ENCODE peak calls at places on chromosome 5, in nine cellular contexts. One of them, this sample, is unnamed.

GRCh38 chr5:148125641-148126040 is 42.7 kb upstream of the SPINK14 start:
- DNase-seq in SJSA1: no peak
- DNase-seq in CD8-positive, alpha-beta T cell: no peak
- DNase-seq in HL-60: no peak
- DNase-seq in GM23248: peak; percentile 39
- DNase-seq in right cardiac atrium: no peak
- DNase-seq in ascending aorta: no peak
- DNase-seq in osteoblast: peak; percentile 69
- DNase-seq in stomach: no peak
- DNase-seq in this sample: no peak

GRCh38 chr5:65874241-65874640 is 52.1 kb upstream of the ERBIN start:
- DNase-seq in right cardiac atrium: no peak
- DNase-seq in osteoblast: no peak
- DNase-seq in GM23248: peak; percentile 78
- DNase-seq in HL-60: no peak
- DNase-seq in ascending aorta: no peak
- DNase-seq in SJSA1: no peak
- DNase-seq in stomach: no peak
- DNase-seq in CD8-positive, alpha-beta T cell: no peak
- DNase-seq in this sample: no peak

GRCh38 chr5:175609504-175609903 is 48.4 kb upstream of the HRH2 start:
- DNase-seq in right cardiac atrium: no peak
- DNase-seq in ascending aorta: no peak
- DNase-seq in osteoblast: no peak
- DNase-seq in CD8-positive, alpha-beta T cell: no peak
- DNase-seq in stomach: no peak
- DNase-seq in SJSA1: no peak
- DNase-seq in GM23248: no peak
- DNase-seq in HL-60: no peak
- DNase-seq in this sample: no peak

GRCh38 chr5:179256229-179257189 is 88.8 kb downstream of the ADAMTS2 start:
- DNase-seq in SJSA1: no peak
- DNase-seq in osteoblast: peak; percentile 76
- DNase-seq in CD8-positive, alpha-beta T cell: no peak
- DNase-seq in ascending aorta: peak; percentile 62
- DNase-seq in GM23248: no peak
- DNase-seq in right cardiac atrium: peak; percentile 67
- DNase-seq in stomach: no peak
- DNase-seq in HL-60: no peak
- DNase-seq in this sample: no peak

GRCh38 chr5:57124014-57124413 is 49.8 kb upstream of the GPBP1 start:
- DNase-seq in stomach: no peak
- DNase-seq in GM23248: no peak
- DNase-seq in right cardiac atrium: no peak
- DNase-seq in HL-60: no peak
- DNase-seq in ascending aorta: no peak
- DNase-seq in SJSA1: no peak
- DNase-seq in osteoblast: no peak
- DNase-seq in CD8-positive, alpha-beta T cell: no peak
- DNase-seq in this sample: no peak

GRCh38 chr5:67010684-67011409 is 185.8 kb downstream of the CD180 start:
- DNase-seq in stomach: no peak
- DNase-seq in HL-60: no peak
- DNase-seq in osteoblast: peak; percentile 66
- DNase-seq in CD8-positive, alpha-beta T cell: no peak
- DNase-seq in GM23248: peak; percentile 89
- DNase-seq in right cardiac atrium: peak; percentile 35
- DNase-seq in SJSA1: peak; percentile 38
- DNase-seq in ascending aorta: no peak
- DNase-seq in this sample: no peak

GRCh38 chr5:158755971-158756370 is 343.7 kb downstream of the EBF1 start:
- DNase-seq in right cardiac atrium: no peak
- DNase-seq in osteoblast: no peak
- DNase-seq in SJSA1: no peak
- DNase-seq in stomach: no peak
- DNase-seq in ascending aorta: no peak
- DNase-seq in GM23248: peak; percentile 14
- DNase-seq in CD8-positive, alpha-beta T cell: no peak
- DNase-seq in HL-60: no peak
- DNase-seq in this sample: no peak

GRCh38 chr5:124301850-124302249 is 444.6 kb downstream of the ZNF608 start:
- DNase-seq in osteoblast: peak; percentile 53
- DNase-seq in right cardiac atrium: no peak
- DNase-seq in stomach: no peak
- DNase-seq in GM23248: peak; percentile 56
- DNase-seq in CD8-positive, alpha-beta T cell: no peak
- DNase-seq in ascending aorta: no peak
- DNase-seq in HL-60: no peak
- DNase-seq in SJSA1: peak; percentile 50
- DNase-seq in this sample: no peak

GRCh38 chr5:116640236-116640635 is 65.6 kb upstream of the SEMA6A start:
- DNase-seq in osteoblast: no peak
- DNase-seq in right cardiac atrium: no peak
- DNase-seq in GM23248: no peak
- DNase-seq in CD8-positive, alpha-beta T cell: no peak
- DNase-seq in SJSA1: no peak
- DNase-seq in ascending aorta: no peak
- DNase-seq in HL-60: no peak
- DNase-seq in stomach: no peak
- DNase-seq in this sample: no peak

GRCh38 chr5:1827410-1828397 is 26.5 kb downstream of the NDUFS6 start:
- DNase-seq in ascending aorta: no peak
- DNase-seq in SJSA1: no peak
- DNase-seq in GM23248: no peak
- DNase-seq in right cardiac atrium: no peak
- DNase-seq in stomach: no peak
- DNase-seq in CD8-positive, alpha-beta T cell: peak; percentile 56
- DNase-seq in osteoblast: peak; percentile 60
- DNase-seq in HL-60: no peak
- DNase-seq in this sample: no peak

GRCh38 chr5:52787600-52788504 is at the start of the genes ITGA1 and PELO:
- DNase-seq in HL-60: no peak
- DNase-seq in GM23248: peak; percentile 89
- DNase-seq in right cardiac atrium: peak; percentile 92
- DNase-seq in stomach: peak; percentile 65
- DNase-seq in CD8-positive, alpha-beta T cell: peak; percentile 69
- DNase-seq in SJSA1: peak; percentile 90
- DNase-seq in ascending aorta: peak; percentile 93
- DNase-seq in osteoblast: peak; percentile 84
- DNase-seq in this sample: no peak

GRCh38 chr5:150254363-150255154 is 35.0 kb downstream of the CAMK2A start:
- DNase-seq in ascending aorta: no peak
- DNase-seq in GM23248: no peak
- DNase-seq in osteoblast: no peak
- DNase-seq in stomach: no peak
- DNase-seq in SJSA1: no peak
- DNase-seq in HL-60: no peak
- DNase-seq in CD8-positive, alpha-beta T cell: no peak
- DNase-seq in right cardiac atrium: no peak
- DNase-seq in this sample: no peak

GRCh38 chr5:150255659-150256415 is 33.7 kb downstream of the CAMK2A start:
- DNase-seq in CD8-positive, alpha-beta T cell: no peak
- DNase-seq in ascending aorta: no peak
- DNase-seq in GM23248: peak; percentile 15
- DNase-seq in HL-60: no peak
- DNase-seq in SJSA1: no peak
- DNase-seq in stomach: no peak
- DNase-seq in osteoblast: peak; percentile 14
- DNase-seq in right cardiac atrium: no peak
- DNase-seq in this sample: no peak

GRCh38 chr5:150258126-150258525 is 31.4 kb downstream of the CAMK2A start:
- DNase-seq in HL-60: no peak
- DNase-seq in GM23248: no peak
- DNase-seq in right cardiac atrium: no peak
- DNase-seq in ascending aorta: no peak
- DNase-seq in CD8-positive, alpha-beta T cell: no peak
- DNase-seq in SJSA1: no peak
- DNase-seq in osteoblast: peak; percentile 94
- DNase-seq in stomach: no peak
- DNase-seq in this sample: no peak

GRCh38 chr5:150256416-150257064 is 33.0 kb downstream of the CAMK2A start:
- DNase-seq in osteoblast: no peak
- DNase-seq in right cardiac atrium: no peak
- DNase-seq in ascending aorta: no peak
- DNase-seq in HL-60: no peak
- DNase-seq in CD8-positive, alpha-beta T cell: no peak
- DNase-seq in stomach: no peak
- DNase-seq in GM23248: no peak
- DNase-seq in SJSA1: no peak
- DNase-seq in this sample: no peak

DNA sequence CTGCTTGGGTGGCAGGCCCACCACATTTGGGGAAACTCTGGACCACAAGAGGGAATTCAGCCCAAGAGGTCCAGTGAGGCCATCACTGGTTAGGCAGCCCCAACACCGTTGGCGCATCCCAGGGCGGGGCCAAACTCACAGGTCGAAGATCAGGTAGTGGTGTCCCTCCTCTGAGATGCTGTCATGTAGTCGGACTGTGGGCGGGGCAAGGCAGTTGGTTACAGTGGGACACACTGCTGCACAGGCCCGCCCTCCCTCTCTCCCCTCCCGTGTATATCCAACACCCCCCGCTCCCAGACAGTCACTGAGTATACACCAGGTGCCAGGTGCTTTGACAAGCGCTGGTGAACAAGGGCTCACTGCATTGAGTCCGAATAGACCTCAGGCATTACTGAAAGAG is 32.1 kb downstream of the CAMK2A start:
- DNase-seq in GM23248: no peak
- DNase-seq in ascending aorta: no peak
- DNase-seq in stomach: no peak
- DNase-seq in SJSA1: no peak
- DNase-seq in HL-60: no peak
- DNase-seq in osteoblast: peak; percentile 38
- DNase-seq in right cardiac atrium: no peak
- DNase-seq in CD8-positive, alpha-beta T cell: no peak
- DNase-seq in this sample: no peak
- H3K27ac ChIP-seq in GM23248: no peak overlapping the region
- H3K27ac ChIP-seq in ascending aorta: no peak overlapping the region
- H3K27ac ChIP-seq in stomach: no peak overlapping the region
- H3K27ac ChIP-seq in SJSA1: no peak overlapping the region
- H3K27ac ChIP-seq in HL-60: no peak overlapping the region
- H3K27ac ChIP-seq in osteoblast: no peak overlapping the region
- H3K27ac ChIP-seq in right cardiac atrium: no peak overlapping the region
- H3K27ac ChIP-seq in CD8-positive, alpha-beta T cell: no peak overlapping the region
- H3K27ac ChIP-seq in this sample: no peak overlapping the region

GRCh38 chr5:172082180-172082579 is 75.7 kb upstream of the FBXW11 start:
- DNase-seq in CD8-positive, alpha-beta T cell: no peak
- DNase-seq in stomach: no peak
- DNase-seq in osteoblast: peak; percentile 14
- DNase-seq in HL-60: no peak
- DNase-seq in right cardiac atrium: no peak
- DNase-seq in SJSA1: no peak
- DNase-seq in ascending aorta: no peak
- DNase-seq in GM23248: no peak
- DNase-seq in this sample: no peak
- H3K27ac ChIP-seq in CD8-positive, alpha-beta T cell: no peak overlapping the region
- H3K27ac ChIP-seq in stomach: no peak overlapping the region
- H3K27ac ChIP-seq in osteoblast: no peak overlapping the region
- H3K27ac ChIP-seq in HL-60: no peak overlapping the region
- H3K27ac ChIP-seq in right cardiac atrium: no peak overlapping the region
- H3K27ac ChIP-seq in SJSA1: no peak overlapping the region
- H3K27ac ChIP-seq in ascending aorta: no peak overlapping the region
- H3K27ac ChIP-seq in GM23248: no peak overlapping the region
- H3K27ac ChIP-seq in this sample: no peak overlapping the region

DNA sequence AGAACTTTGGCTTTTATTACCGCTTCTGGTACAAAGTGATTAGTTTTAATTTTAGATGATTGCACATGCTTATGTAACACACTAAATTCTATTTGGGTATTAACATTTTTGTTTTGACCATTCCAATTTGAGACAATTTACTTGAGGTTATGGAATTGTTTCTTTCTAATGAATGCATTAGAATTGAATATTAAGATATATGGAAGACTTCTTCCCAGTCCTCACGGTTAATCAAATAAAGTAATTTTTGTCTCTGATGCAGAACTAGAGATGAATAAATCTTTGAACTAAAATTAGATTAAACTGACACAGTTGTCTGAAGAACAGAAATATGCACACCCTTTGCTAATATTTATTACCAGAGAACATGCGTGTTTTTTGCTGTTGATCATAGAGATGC is 127.1 kb upstream of the FBXL17 start:
- DNase-seq in SJSA1: no peak
- DNase-seq in stomach: no peak
- DNase-seq in GM23248: no peak
- DNase-seq in osteoblast: no peak
- DNase-seq in CD8-positive, alpha-beta T cell: no peak
- DNase-seq in HL-60: no peak
- DNase-seq in ascending aorta: no peak
- DNase-seq in right cardiac atrium: no peak
- DNase-seq in this sample: no peak
- H3K27ac ChIP-seq in SJSA1: no peak overlapping the region
- H3K27ac ChIP-seq in stomach: no peak overlapping the region
- H3K27ac ChIP-seq in GM23248: no peak overlapping the region
- H3K27ac ChIP-seq in osteoblast: no peak overlapping the region
- H3K27ac ChIP-seq in CD8-positive, alpha-beta T cell: no peak overlapping the region
- H3K27ac ChIP-seq in HL-60: no peak overlapping the region
- H3K27ac ChIP-seq in ascending aorta: no peak overlapping the region
- H3K27ac ChIP-seq in right cardiac atrium: no peak overlapping the region
- H3K27ac ChIP-seq in this sample: no peak overlapping the region

GRCh38 chr5:142405814-142406395 is 81.1 kb upstream of the SPRY4 start:
- DNase-seq in HL-60: no peak
- DNase-seq in right cardiac atrium: no peak
- DNase-seq in osteoblast: no peak
- DNase-seq in SJSA1: no peak
- DNase-seq in CD8-positive, alpha-beta T cell: no peak
- DNase-seq in stomach: no peak
- DNase-seq in GM23248: no peak
- DNase-seq in ascending aorta: no peak
- DNase-seq in this sample: no peak

GRCh38 chr5:142403583-142403982 is 78.8 kb upstream of the SPRY4 start:
- DNase-seq in SJSA1: no peak
- DNase-seq in CD8-positive, alpha-beta T cell: no peak
- DNase-seq in osteoblast: no peak
- DNase-seq in HL-60: no peak
- DNase-seq in ascending aorta: no peak
- DNase-seq in GM23248: no peak
- DNase-seq in right cardiac atrium: no peak
- DNase-seq in stomach: no peak
- DNase-seq in this sample: no peak

GRCh38 chr5:142402752-142403318 is 78.0 kb upstream of the SPRY4 start:
- DNase-seq in osteoblast: no peak
- DNase-seq in GM23248: no peak
- DNase-seq in right cardiac atrium: no peak
- DNase-seq in stomach: no peak
- DNase-seq in HL-60: no peak
- DNase-seq in ascending aorta: no peak
- DNase-seq in CD8-positive, alpha-beta T cell: no peak
- DNase-seq in SJSA1: no peak
- DNase-seq in this sample: no peak

GRCh38 chr5:142404046-142404477 is 79.2 kb upstream of the SPRY4 start:
- DNase-seq in SJSA1: no peak
- DNase-seq in stomach: no peak
- DNase-seq in HL-60: no peak
- DNase-seq in osteoblast: peak; percentile 67
- DNase-seq in ascending aorta: no peak
- DNase-seq in GM23248: no peak
- DNase-seq in right cardiac atrium: no peak
- DNase-seq in CD8-positive, alpha-beta T cell: no peak
- DNase-seq in this sample: no peak

DNA sequence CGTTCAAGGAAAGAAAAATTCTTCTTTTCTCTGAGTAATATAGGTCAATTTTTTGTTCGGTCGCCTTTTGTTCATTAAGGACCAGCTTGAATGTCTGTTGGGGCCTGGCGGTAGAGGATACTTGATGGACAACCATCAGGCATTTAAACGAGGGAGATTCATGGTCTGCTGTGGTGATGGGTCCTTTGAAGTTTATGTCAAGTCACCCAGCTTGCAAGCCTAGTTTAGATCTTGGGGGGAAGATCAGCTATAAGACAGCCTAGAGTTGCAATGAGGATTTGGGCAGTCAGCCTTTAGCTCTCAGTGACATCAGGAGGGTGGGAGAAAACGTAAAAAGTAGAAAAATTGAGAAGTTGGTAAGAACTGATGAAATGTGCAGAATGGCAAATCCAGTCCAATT is 80.2 kb upstream of the SPRY4 start:
- DNase-seq in CD8-positive, alpha-beta T cell: no peak
- DNase-seq in ascending aorta: no peak
- DNase-seq in osteoblast: no peak
- DNase-seq in right cardiac atrium: no peak
- DNase-seq in stomach: no peak
- DNase-seq in GM23248: no peak
- DNase-seq in SJSA1: no peak
- DNase-seq in HL-60: no peak
- DNase-seq in this sample: no peak
- H3K27ac ChIP-seq in CD8-positive, alpha-beta T cell: no peak overlapping the region
- H3K27ac ChIP-seq in ascending aorta: peak overlapping the region; percentile 68
- H3K27ac ChIP-seq in osteoblast: no peak overlapping the region
- H3K27ac ChIP-seq in right cardiac atrium: no peak overlapping the region
- H3K27ac ChIP-seq in stomach: no peak overlapping the region
- H3K27ac ChIP-seq in GM23248: no peak overlapping the region
- H3K27ac ChIP-seq in SJSA1: no peak overlapping the region
- H3K27ac ChIP-seq in HL-60: no peak overlapping the region
- H3K27ac ChIP-seq in this sample: no peak overlapping the region